ENCODE peak calls at places on chromosomes 3 and 15, in seven cellular contexts. D is CD4-positive, alpha-beta T cell; E is A549; A is GM10248; T is fibroblast of mammary gland; Y is H9; I is heart right ventricle. J is an unnamed sample.

GRCh38 chr3:48565591-48566400 is 2.2 kb upstream of the UCN2 start:
- DNase-seq in D (no peak), E (peak), A (no peak), T (peak), Y (no peak), I (no peak), J (no peak)

GRCh38 chr3:89762360-89762759 is 654.9 kb downstream of the EPHA3 start:
- DNase-seq in D (no peak), E (no peak), A (no peak), T (no peak), Y (no peak), I (no peak), J (no peak)

GRCh38 chr3:46713898-46714552 is 3.6 kb downstream of the PRSS50 start:
- DNase-seq in D (no peak), E (no peak), A (peak), T (no peak), Y (peak), I (peak), J (no peak)

GRCh38 chr3:150324825-150325224 is 83.3 kb upstream of the TSC22D2 start:
- DNase-seq in D (no peak), E (no peak), A (no peak), T (no peak), Y (no peak), I (no peak), J (no peak)

GRCh38 chr3:7876741-7877297 is 624.8 kb upstream of the LMCD1 start:
- DNase-seq in D (peak), E (no peak), A (no peak), T (no peak), Y (no peak), I (no peak), J (no peak)

GRCh38 chr3:10804183-10804648 is 11.8 kb upstream of the SLC6A11 start:
- DNase-seq in D (no peak), E (no peak), A (no peak), T (peak), Y (no peak), I (no peak), J (no peak)

GRCh38 chr15:40723919-40724318 is 28.9 kb downstream of the RAD51 start:
- DNase-seq in D (no peak), E (no peak), A (no peak), T (no peak), Y (no peak), I (no peak), J (no peak)

GRCh38 chr3:96259-96658 is 100.3 kb upstream of the CHL1 start:
- DNase-seq in D (no peak), E (no peak), A (no peak), T (no peak), Y (no peak), I (no peak), J (no peak)

GRCh38 chr3:184289426-184289938 is 9.6 kb upstream of the PSMD2 start:
- DNase-seq in D (peak), E (peak), A (peak), T (peak), Y (peak), I (peak), J (peak)

GRCh38 chr3:48504051-48504946 is at the start of gene SHISA5:
- DNase-seq in D (peak), E (no peak), A (peak), T (peak), Y (peak), I (peak), J (peak)

GRCh38 chr15:89998141-89998661 is 2.9 kb upstream of the ZNF710 start:
- DNase-seq in D (no peak), E (peak), A (no peak), T (peak), Y (no peak), I (no peak), J (no peak)

GRCh38 chr3:141020139-141020940 is 30.8 kb upstream of the SPSB4 start:
- DNase-seq in D (no peak), E (no peak), A (no peak), T (peak), Y (no peak), I (no peak), J (no peak)

GRCh38 chr15:39358441-39359041 is 222.3 kb upstream of the THBS1 start:
- DNase-seq in D (no peak), E (no peak), A (no peak), T (peak), Y (no peak), I (no peak), J (peak)

GRCh38 chr15:60563539-60564404 is 84.8 kb upstream of the ICE2 start:
- DNase-seq in D (no peak), E (no peak), A (peak), T (no peak), Y (no peak), I (no peak), J (no peak)

GRCh38 chr3:10992017-10992945 is at the start of gene SLC6A1:
- DNase-seq in D (no peak), E (no peak), A (no peak), T (no peak), Y (peak), I (peak), J (no peak)

GRCh38 chr3:53571264-53571663 is 76.9 kb downstream of the CACNA1D start:
- DNase-seq in D (no peak), E (no peak), A (no peak), T (no peak), Y (no peak), I (no peak), J (no peak)

GRCh38 chr3:169809230-169809795 is 3.4 kb upstream of the LRRIQ4 start:
- DNase-seq in D (no peak), E (no peak), A (no peak), T (no peak), Y (no peak), I (no peak), J (no peak)

GRCh38 chr15:74723754-74724334 is 1.5 kb downstream of the CYP1A1 start:
- DNase-seq in D (no peak), E (peak), A (peak), T (peak), Y (peak), I (no peak), J (no peak)

GRCh38 chr3:45124379-45124778 is 21.8 kb downstream of the CDCP1 start:
- DNase-seq in D (no peak), E (peak), A (no peak), T (peak), Y (no peak), I (no peak), J (no peak)

GRCh38 chr3:14170569-14171159 is 7.7 kb downstream of the XPC start:
- DNase-seq in D (no peak), E (no peak), A (no peak), T (peak), Y (no peak), I (no peak), J (no peak)

GRCh38 chr3:39810647-39811161 is 1.3 kb downstream of the MYRIP start:
- DNase-seq in D (no peak), E (no peak), A (peak), T (no peak), Y (peak), I (no peak), J (no peak)

GRCh38 chr3:116474356-116475200 is 29.3 kb upstream of the LSAMP start:
- DNase-seq in D (no peak), E (no peak), A (no peak), T (no peak), Y (no peak), I (no peak), J (no peak)

GRCh38 chr3:183895296-183895695 is 10.6 kb upstream of the PARL start:
- DNase-seq in D (peak), E (peak), A (peak), T (peak), Y (no peak), I (no peak), J (no peak)

GRCh38 chr15:57551717-57552677 is 39.7 kb upstream of the MYZAP start:
- DNase-seq in D (no peak), E (peak), A (no peak), T (peak), Y (peak), I (no peak), J (peak)

GRCh38 chr15:44035781-44036699 is 159.0 kb downstream of the FRMD5 start:
- DNase-seq in D (no peak), E (no peak), A (no peak), T (peak), Y (no peak), I (no peak), J (no peak)

GRCh38 chr3:108053025-108053424 is 37.8 kb downstream of the CD47 start:
- DNase-seq in D (no peak), E (no peak), A (no peak), T (no peak), Y (no peak), I (no peak), J (no peak)

GRCh38 chr15:71570736-71571135 is 239.6 kb upstream of the NR2E3 start:
- DNase-seq in D (no peak), E (no peak), A (no peak), T (no peak), Y (no peak), I (no peak), J (no peak)

GRCh38 chr15:59274126-59274970 is 67.7 kb downstream of the LDHAL6B start:
- DNase-seq in D (no peak), E (no peak), A (no peak), T (peak), Y (no peak), I (no peak), J (no peak)

GRCh38 chr3:8987673-8988655 is 24.7 kb upstream of the RAD18 start:
- DNase-seq in D (peak), E (peak), A (peak), T (peak), Y (peak), I (peak), J (peak)

GRCh38 chr3:195895078-195895899 is 13.1 kb downstream of the TNK2 start:
- DNase-seq in D (peak), E (peak), A (peak), T (no peak), Y (no peak), I (peak), J (peak)

GRCh38 chr3:126607214-126607908 is 47.6 kb downstream of the TXNRD3 start:
- DNase-seq in D (no peak), E (no peak), A (no peak), T (peak), Y (no peak), I (no peak), J (no peak)

GRCh38 chr3:15449489-15449888 is 22.1 kb downstream of the EAF1 start:
- DNase-seq in D (no peak), E (no peak), A (no peak), T (no peak), Y (no peak), I (no peak), J (no peak)

GRCh38 chr3:71565976-71566375 is 17.6 kb downstream of the FOXP1 start:
- DNase-seq in D (no peak), E (no peak), A (no peak), T (no peak), Y (no peak), I (no peak), J (no peak)

GRCh38 chr3:86787091-86787490 is 203.9 kb downstream of the VGLL3 start:
- DNase-seq in D (no peak), E (no peak), A (no peak), T (peak), Y (no peak), I (no peak), J (no peak)

GRCh38 chr3:126618021-126618420 is 36.9 kb downstream of the TXNRD3 start:
- DNase-seq in D (no peak), E (no peak), A (no peak), T (peak), Y (no peak), I (no peak), J (no peak)

GRCh38 chr3:14042680-14043079 is 82.0 kb downstream of the CHCHD4 start:
- DNase-seq in D (no peak), E (no peak), A (no peak), T (peak), Y (no peak), I (no peak), J (no peak)

GRCh38 chr3:64400706-64401105 is 175.4 kb upstream of the PRICKLE2 start:
- DNase-seq in D (no peak), E (no peak), A (no peak), T (no peak), Y (no peak), I (no peak), J (no peak)

GRCh38 chr3:64398431-64398830 is 173.2 kb upstream of the PRICKLE2 start:
- DNase-seq in D (no peak), E (no peak), A (no peak), T (peak), Y (no peak), I (no peak), J (no peak)

GRCh38 chr3:64395490-64395889 is 170.2 kb upstream of the PRICKLE2 start:
- DNase-seq in D (no peak), E (no peak), A (no peak), T (no peak), Y (no peak), I (no peak), J (no peak)

GRCh38 chr3:64399205-64399800 is 174.0 kb upstream of the PRICKLE2 start:
- DNase-seq in D (no peak), E (peak), A (peak), T (peak), Y (peak), I (no peak), J (no peak)
- TF ChIP-seq CTCF in D (no peak), E (peak), A (peak), T (peak), Y (peak), I (peak), J (peak)

DNA sequence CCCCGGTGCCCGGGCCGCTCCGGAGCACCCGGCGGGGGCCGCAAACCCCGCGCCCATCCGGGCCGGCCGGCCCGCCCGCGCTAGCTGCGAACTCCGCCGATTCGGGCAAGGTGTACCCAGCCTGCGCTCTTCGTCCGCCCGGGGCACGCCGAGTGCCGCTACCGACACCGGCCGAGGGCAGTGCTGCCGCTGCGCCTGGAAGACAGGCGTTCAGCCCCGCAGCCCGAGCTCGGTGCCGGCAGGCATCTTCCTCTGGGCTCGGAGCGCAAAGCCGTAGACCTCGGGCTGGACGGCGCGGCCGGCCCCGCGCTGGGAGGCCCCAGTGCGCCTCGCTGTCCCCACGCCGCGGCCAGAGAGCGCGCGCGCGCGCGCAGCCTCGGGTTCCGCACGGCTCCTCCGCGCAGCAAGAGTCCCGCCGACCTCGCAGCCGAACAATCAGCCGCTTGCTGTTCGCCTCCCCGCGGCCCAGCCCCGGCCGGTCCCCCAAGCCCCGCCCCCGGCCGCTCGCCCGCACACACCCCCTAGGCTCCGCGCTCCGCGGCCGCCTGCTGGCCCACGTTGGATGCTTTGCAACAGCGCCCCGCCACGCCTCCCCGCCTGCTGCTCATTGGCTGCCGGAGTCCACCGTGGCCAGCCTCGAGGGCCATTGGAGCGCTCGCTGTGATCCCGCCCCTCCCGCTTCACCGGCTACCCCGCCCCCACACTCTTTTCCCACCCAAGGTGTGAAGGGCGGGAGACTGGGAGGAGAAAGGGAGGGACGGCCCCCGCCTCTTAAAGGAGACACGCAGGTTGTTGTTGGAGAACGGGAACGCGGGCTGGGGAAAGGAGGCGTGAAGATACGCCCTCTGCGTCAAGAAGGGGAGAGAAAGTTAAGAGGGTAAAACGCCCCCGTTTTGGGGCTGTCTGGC is at the start of gene LRIG1:
- DNase-seq in D (peak), E (peak), A (peak), T (peak), Y (peak), I (peak), J (peak)
- TF ChIP-seq CTCF in D (peak), E (no peak), A (no peak), T (no peak), Y (peak), I (peak), J (peak)

GRCh38 chr3:113223831-113224240 is 12.5 kb downstream of the BOC start:
- DNase-seq in D (no peak), E (no peak), A (peak), T (no peak), Y (no peak), I (peak), J (no peak)
- TF ChIP-seq CTCF in D (no peak), E (no peak), A (no peak), T (no peak), Y (no peak), I (no peak), J (no peak)

DNA sequence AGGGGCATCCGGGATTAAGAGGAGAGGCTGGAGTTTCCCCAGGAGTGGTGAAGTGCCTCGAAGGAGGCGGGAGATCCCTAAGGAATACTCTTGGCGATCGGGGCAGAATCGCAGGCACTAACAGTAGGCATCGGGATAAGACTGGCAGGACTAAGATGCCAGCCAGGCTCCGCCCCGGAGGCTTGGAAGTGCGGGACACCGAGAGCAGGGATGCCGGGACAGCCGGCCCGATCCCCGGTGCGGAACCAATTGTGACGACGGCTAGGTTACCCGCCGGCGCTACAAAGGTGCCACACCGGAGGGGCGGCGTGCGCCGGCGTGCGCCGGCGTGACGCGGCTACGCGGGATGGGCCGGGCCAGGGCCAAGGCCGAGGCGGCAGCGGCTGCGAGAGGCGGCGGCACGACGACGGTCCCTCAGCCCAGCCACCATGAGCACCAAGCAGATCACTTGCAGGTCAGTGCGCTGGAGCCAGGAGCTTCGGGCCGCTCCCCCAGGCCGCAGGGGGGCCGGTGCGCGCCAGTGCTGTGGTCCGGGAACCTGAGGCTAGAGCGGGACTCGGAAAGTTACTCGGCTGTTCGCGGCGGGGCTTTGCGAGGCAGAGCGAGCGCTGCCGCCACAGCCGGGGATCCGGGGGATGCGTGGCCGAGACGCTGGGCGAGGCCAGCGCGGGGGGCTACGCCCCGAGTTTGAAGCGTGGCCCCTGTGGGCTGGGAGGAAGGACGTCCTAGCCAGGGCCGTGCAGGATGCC is at the start of gene MKRN2:
- DNase-seq in D (peak), E (peak), A (peak), T (peak), Y (peak), I (peak), J (peak)
- TF ChIP-seq CTCF in D (no peak), E (no peak), A (no peak), T (no peak), Y (no peak), I (no peak), J (no peak)